ENCODE peak calls at places on chromosomes 2 and 18, in eight cellular contexts. One of them, this sample, is unnamed.

GRCh38 chr2:2452961-2453360 is 121.9 kb upstream of the MYT1L start:
- DNase-seq in HFFc6: no peak
- DNase-seq in glomerular endothelial cell: no peak
- DNase-seq in GM12891: no peak
- DNase-seq in activated naive CD4-positive, alpha-beta T cell treated with anti-CD3 and anti-CD28 coated beads, Interleukin-2, amount 10 ng/mL, durations not matched to agents 7 days and 5 days: no peak
- DNase-seq in NCI-H2081: no peak
- DNase-seq in activated CD4-positive, alpha-beta T cell treated with anti-CD3 and anti-CD28 coated beads for 24 hours: no peak
- DNase-seq in GM19239: no peak
- DNase-seq in this sample: no peak

GRCh38 chr2:15737314-15738224 is 145.9 kb downstream of the DDX1 start:
- DNase-seq in GM19239: no peak
- DNase-seq in activated CD4-positive, alpha-beta T cell treated with anti-CD3 and anti-CD28 coated beads for 24 hours: no peak
- DNase-seq in glomerular endothelial cell: no peak
- DNase-seq in GM12891: no peak
- DNase-seq in NCI-H2081: no peak
- DNase-seq in activated naive CD4-positive, alpha-beta T cell treated with anti-CD3 and anti-CD28 coated beads, Interleukin-2, amount 10 ng/mL, durations not matched to agents 7 days and 5 days: no peak
- DNase-seq in HFFc6: no peak
- DNase-seq in this sample: no peak

GRCh38 chr18:56982756-56983155 is 164.1 kb upstream of the BOD1L2 start:
- DNase-seq in activated CD4-positive, alpha-beta T cell treated with anti-CD3 and anti-CD28 coated beads for 24 hours: no peak
- DNase-seq in NCI-H2081: no peak
- DNase-seq in GM19239: no peak
- DNase-seq in activated naive CD4-positive, alpha-beta T cell treated with anti-CD3 and anti-CD28 coated beads, Interleukin-2, amount 10 ng/mL, durations not matched to agents 7 days and 5 days: no peak
- DNase-seq in GM12891: no peak
- DNase-seq in HFFc6: no peak
- DNase-seq in glomerular endothelial cell: no peak
- DNase-seq in this sample: no peak

GRCh38 chr2:181697571-181697970 is 17.3 kb upstream of the NEUROD1 start:
- DNase-seq in glomerular endothelial cell: no peak
- DNase-seq in activated CD4-positive, alpha-beta T cell treated with anti-CD3 and anti-CD28 coated beads for 24 hours: no peak
- DNase-seq in HFFc6: no peak
- DNase-seq in GM19239: no peak
- DNase-seq in NCI-H2081: no peak
- DNase-seq in GM12891: no peak
- DNase-seq in activated naive CD4-positive, alpha-beta T cell treated with anti-CD3 and anti-CD28 coated beads, Interleukin-2, amount 10 ng/mL, durations not matched to agents 7 days and 5 days: no peak
- DNase-seq in this sample: no peak

GRCh38 chr2:216017365-216017764 is 4.0 kb upstream of the MREG start:
- DNase-seq in GM12891: no peak
- DNase-seq in GM19239: no peak
- DNase-seq in NCI-H2081: no peak
- DNase-seq in activated naive CD4-positive, alpha-beta T cell treated with anti-CD3 and anti-CD28 coated beads, Interleukin-2, amount 10 ng/mL, durations not matched to agents 7 days and 5 days: peak
- DNase-seq in activated CD4-positive, alpha-beta T cell treated with anti-CD3 and anti-CD28 coated beads for 24 hours: no peak
- DNase-seq in glomerular endothelial cell: no peak
- DNase-seq in HFFc6: peak
- DNase-seq in this sample: peak

GRCh38 chr2:10169053-10169578 is 46.6 kb downstream of the RRM2 start:
- DNase-seq in GM19239: no peak
- DNase-seq in HFFc6: no peak
- DNase-seq in GM12891: no peak
- DNase-seq in activated naive CD4-positive, alpha-beta T cell treated with anti-CD3 and anti-CD28 coated beads, Interleukin-2, amount 10 ng/mL, durations not matched to agents 7 days and 5 days: no peak
- DNase-seq in activated CD4-positive, alpha-beta T cell treated with anti-CD3 and anti-CD28 coated beads for 24 hours: no peak
- DNase-seq in glomerular endothelial cell: no peak
- DNase-seq in NCI-H2081: no peak
- DNase-seq in this sample: no peak

GRCh38 chr2:188416367-188416766 is 124.7 kb downstream of the GULP1 start:
- DNase-seq in activated naive CD4-positive, alpha-beta T cell treated with anti-CD3 and anti-CD28 coated beads, Interleukin-2, amount 10 ng/mL, durations not matched to agents 7 days and 5 days: no peak
- DNase-seq in GM12891: no peak
- DNase-seq in activated CD4-positive, alpha-beta T cell treated with anti-CD3 and anti-CD28 coated beads for 24 hours: no peak
- DNase-seq in HFFc6: no peak
- DNase-seq in glomerular endothelial cell: no peak
- DNase-seq in NCI-H2081: no peak
- DNase-seq in GM19239: no peak
- DNase-seq in this sample: no peak

GRCh38 chr2:225004531-225004930 is 37.7 kb downstream of the DOCK10 start:
- DNase-seq in GM12891: no peak
- DNase-seq in activated naive CD4-positive, alpha-beta T cell treated with anti-CD3 and anti-CD28 coated beads, Interleukin-2, amount 10 ng/mL, durations not matched to agents 7 days and 5 days: no peak
- DNase-seq in activated CD4-positive, alpha-beta T cell treated with anti-CD3 and anti-CD28 coated beads for 24 hours: no peak
- DNase-seq in GM19239: no peak
- DNase-seq in HFFc6: peak
- DNase-seq in NCI-H2081: no peak
- DNase-seq in glomerular endothelial cell: no peak
- DNase-seq in this sample: no peak

GRCh38 chr2:165691615-165692014 is 102.4 kb downstream of the GALNT3 start:
- DNase-seq in GM19239: no peak
- DNase-seq in NCI-H2081: no peak
- DNase-seq in GM12891: no peak
- DNase-seq in activated CD4-positive, alpha-beta T cell treated with anti-CD3 and anti-CD28 coated beads for 24 hours: no peak
- DNase-seq in glomerular endothelial cell: no peak
- DNase-seq in activated naive CD4-positive, alpha-beta T cell treated with anti-CD3 and anti-CD28 coated beads, Interleukin-2, amount 10 ng/mL, durations not matched to agents 7 days and 5 days: no peak
- DNase-seq in HFFc6: peak
- DNase-seq in this sample: no peak

GRCh38 chr2:182366625-182367024 is 60.2 kb downstream of the PDE1A start:
- DNase-seq in glomerular endothelial cell: no peak
- DNase-seq in HFFc6: no peak
- DNase-seq in GM12891: no peak
- DNase-seq in GM19239: no peak
- DNase-seq in NCI-H2081: peak
- DNase-seq in activated naive CD4-positive, alpha-beta T cell treated with anti-CD3 and anti-CD28 coated beads, Interleukin-2, amount 10 ng/mL, durations not matched to agents 7 days and 5 days: no peak
- DNase-seq in activated CD4-positive, alpha-beta T cell treated with anti-CD3 and anti-CD28 coated beads for 24 hours: no peak
- DNase-seq in this sample: no peak

GRCh38 chr2:26738481-26738880 is 25.6 kb upstream of the SLC35F6 start:
- DNase-seq in GM19239: no peak
- DNase-seq in glomerular endothelial cell: no peak
- DNase-seq in NCI-H2081: no peak
- DNase-seq in activated CD4-positive, alpha-beta T cell treated with anti-CD3 and anti-CD28 coated beads for 24 hours: no peak
- DNase-seq in activated naive CD4-positive, alpha-beta T cell treated with anti-CD3 and anti-CD28 coated beads, Interleukin-2, amount 10 ng/mL, durations not matched to agents 7 days and 5 days: no peak
- DNase-seq in GM12891: no peak
- DNase-seq in HFFc6: no peak
- DNase-seq in this sample: no peak

GRCh38 chr18:51235011-51235789 is 37.7 kb upstream of the MEX3C start:
- DNase-seq in NCI-H2081: no peak
- DNase-seq in GM19239: no peak
- DNase-seq in activated naive CD4-positive, alpha-beta T cell treated with anti-CD3 and anti-CD28 coated beads, Interleukin-2, amount 10 ng/mL, durations not matched to agents 7 days and 5 days: no peak
- DNase-seq in HFFc6: no peak
- DNase-seq in GM12891: no peak
- DNase-seq in glomerular endothelial cell: no peak
- DNase-seq in activated CD4-positive, alpha-beta T cell treated with anti-CD3 and anti-CD28 coated beads for 24 hours: peak
- DNase-seq in this sample: no peak

GRCh38 chr2:131016826-131017596 is 76.2 kb downstream of the FAM168B start:
- DNase-seq in activated CD4-positive, alpha-beta T cell treated with anti-CD3 and anti-CD28 coated beads for 24 hours: no peak
- DNase-seq in activated naive CD4-positive, alpha-beta T cell treated with anti-CD3 and anti-CD28 coated beads, Interleukin-2, amount 10 ng/mL, durations not matched to agents 7 days and 5 days: no peak
- DNase-seq in HFFc6: peak
- DNase-seq in GM19239: no peak
- DNase-seq in glomerular endothelial cell: no peak
- DNase-seq in NCI-H2081: no peak
- DNase-seq in GM12891: no peak
- DNase-seq in this sample: no peak

GRCh38 chr2:130300258-130300969 is 42.3 kb upstream of the IMP4 start:
- DNase-seq in glomerular endothelial cell: no peak
- DNase-seq in HFFc6: no peak
- DNase-seq in activated CD4-positive, alpha-beta T cell treated with anti-CD3 and anti-CD28 coated beads for 24 hours: no peak
- DNase-seq in GM19239: no peak
- DNase-seq in activated naive CD4-positive, alpha-beta T cell treated with anti-CD3 and anti-CD28 coated beads, Interleukin-2, amount 10 ng/mL, durations not matched to agents 7 days and 5 days: no peak
- DNase-seq in GM12891: no peak
- DNase-seq in NCI-H2081: no peak
- DNase-seq in this sample: no peak

GRCh38 chr18:36675076-36675475 is 153.7 kb downstream of the TPGS2 start:
- DNase-seq in GM19239: no peak
- DNase-seq in GM12891: no peak
- DNase-seq in NCI-H2081: no peak
- DNase-seq in glomerular endothelial cell: no peak
- DNase-seq in activated naive CD4-positive, alpha-beta T cell treated with anti-CD3 and anti-CD28 coated beads, Interleukin-2, amount 10 ng/mL, durations not matched to agents 7 days and 5 days: no peak
- DNase-seq in HFFc6: no peak
- DNase-seq in activated CD4-positive, alpha-beta T cell treated with anti-CD3 and anti-CD28 coated beads for 24 hours: no peak
- DNase-seq in this sample: no peak

GRCh38 chr2:237614151-237614720 is 13.2 kb upstream of the LRRFIP1 start:
- DNase-seq in glomerular endothelial cell: peak
- DNase-seq in GM12891: no peak
- DNase-seq in activated naive CD4-positive, alpha-beta T cell treated with anti-CD3 and anti-CD28 coated beads, Interleukin-2, amount 10 ng/mL, durations not matched to agents 7 days and 5 days: no peak
- DNase-seq in activated CD4-positive, alpha-beta T cell treated with anti-CD3 and anti-CD28 coated beads for 24 hours: no peak
- DNase-seq in GM19239: no peak
- DNase-seq in HFFc6: no peak
- DNase-seq in NCI-H2081: no peak
- DNase-seq in this sample: no peak

GRCh38 chr2:75503048-75503607 is 57.6 kb downstream of the EVA1A start:
- DNase-seq in GM19239: no peak
- DNase-seq in activated naive CD4-positive, alpha-beta T cell treated with anti-CD3 and anti-CD28 coated beads, Interleukin-2, amount 10 ng/mL, durations not matched to agents 7 days and 5 days: no peak
- DNase-seq in activated CD4-positive, alpha-beta T cell treated with anti-CD3 and anti-CD28 coated beads for 24 hours: no peak
- DNase-seq in glomerular endothelial cell: peak
- DNase-seq in NCI-H2081: peak
- DNase-seq in GM12891: no peak
- DNase-seq in HFFc6: peak
- DNase-seq in this sample: no peak

This sample was measured in DND-41.